ENCODE peak calls at places on chromosomes 11 and 22, in seven cellular contexts. One of them, this sample, is unnamed.
A peak's percentile ranks its signal among the peaks of the same experiment; 100 is the strongest.

GRCh38 chr11:7278314-7278917 is 26.7 kb downstream of the SYT9 start:
- DNase-seq in hepatocyte: peak; percentile 52
- DNase-seq in body of pancreas: peak; percentile 22
- DNase-seq in neural progenitor cell: peak; percentile 65
- DNase-seq in IMR-90: peak; percentile 34
- DNase-seq in foreskin keratinocyte: peak; percentile 30
- DNase-seq in astrocyte of the spinal cord: peak; percentile 29
- DNase-seq in this sample: peak; percentile 30

GRCh38 chr11:123973816-123974215 is 3.8 kb downstream of the OR10S1 start:
- DNase-seq in hepatocyte: no peak
- DNase-seq in body of pancreas: no peak
- DNase-seq in neural progenitor cell: no peak
- DNase-seq in IMR-90: peak; percentile 4
- DNase-seq in foreskin keratinocyte: peak; percentile 96
- DNase-seq in astrocyte of the spinal cord: peak; percentile 79
- DNase-seq in this sample: no peak

GRCh38 chr11:128299132-128299726 is 288.1 kb downstream of the ETS1 start:
- DNase-seq in hepatocyte: peak; percentile 27
- DNase-seq in body of pancreas: no peak
- DNase-seq in neural progenitor cell: no peak
- DNase-seq in IMR-90: peak; percentile 80
- DNase-seq in foreskin keratinocyte: no peak
- DNase-seq in astrocyte of the spinal cord: peak; percentile 58
- DNase-seq in this sample: peak; percentile 13

GRCh38 chr11:3169952-3170755 is 5.0 kb upstream of the OSBPL5 start:
- DNase-seq in hepatocyte: no peak
- DNase-seq in body of pancreas: peak; percentile 48
- DNase-seq in neural progenitor cell: no peak
- DNase-seq in IMR-90: peak; percentile 61
- DNase-seq in foreskin keratinocyte: peak; percentile 18
- DNase-seq in astrocyte of the spinal cord: no peak
- DNase-seq in this sample: no peak

GRCh38 chr11:1157341-1157644 is 460 bp upstream of the MUC5AC start:
- DNase-seq in hepatocyte: no peak
- DNase-seq in body of pancreas: no peak
- DNase-seq in neural progenitor cell: no peak
- DNase-seq in IMR-90: no peak
- DNase-seq in foreskin keratinocyte: no peak
- DNase-seq in astrocyte of the spinal cord: no peak
- DNase-seq in this sample: no peak

GRCh38 chr22:43313497-43314474 is 29.4 kb downstream of the SCUBE1 start:
- DNase-seq in hepatocyte: no peak
- DNase-seq in body of pancreas: no peak
- DNase-seq in neural progenitor cell: peak; percentile 28
- DNase-seq in IMR-90: no peak
- DNase-seq in foreskin keratinocyte: no peak
- DNase-seq in astrocyte of the spinal cord: peak; percentile 10
- DNase-seq in this sample: no peak

GRCh38 chr11:64523456-64524187 is 67.4 kb upstream of the SLC22A12 start:
- DNase-seq in hepatocyte: no peak
- DNase-seq in body of pancreas: no peak
- DNase-seq in neural progenitor cell: no peak
- DNase-seq in IMR-90: no peak
- DNase-seq in foreskin keratinocyte: no peak
- DNase-seq in astrocyte of the spinal cord: no peak
- DNase-seq in this sample: no peak

GRCh38 chr11:90895850-90896249 is 673.0 kb upstream of the CHORDC1 start:
- DNase-seq in hepatocyte: no peak
- DNase-seq in body of pancreas: no peak
- DNase-seq in neural progenitor cell: no peak
- DNase-seq in IMR-90: no peak
- DNase-seq in foreskin keratinocyte: no peak
- DNase-seq in astrocyte of the spinal cord: no peak
- DNase-seq in this sample: no peak

GRCh38 chr11:8097926-8098325 is 16.9 kb downstream of the TUB start:
- DNase-seq in hepatocyte: no peak
- DNase-seq in body of pancreas: no peak
- DNase-seq in neural progenitor cell: no peak
- DNase-seq in IMR-90: no peak
- DNase-seq in foreskin keratinocyte: no peak
- DNase-seq in astrocyte of the spinal cord: no peak
- DNase-seq in this sample: no peak

GRCh38 chr11:78620159-78620558 is 45.5 kb upstream of the NARS2 start:
- DNase-seq in hepatocyte: no peak
- DNase-seq in body of pancreas: no peak
- DNase-seq in neural progenitor cell: no peak
- DNase-seq in IMR-90: no peak
- DNase-seq in foreskin keratinocyte: no peak
- DNase-seq in astrocyte of the spinal cord: no peak
- DNase-seq in this sample: no peak

GRCh38 chr11:61507962-61508824 is at the start of gene LRRC10B:
- DNase-seq in hepatocyte: peak; percentile 79
- DNase-seq in body of pancreas: peak; percentile 40
- DNase-seq in neural progenitor cell: peak; percentile 96
- DNase-seq in IMR-90: no peak
- DNase-seq in foreskin keratinocyte: no peak
- DNase-seq in astrocyte of the spinal cord: no peak
- DNase-seq in this sample: peak; percentile 86

GRCh38 chr11:72202571-72202970 is 10.6 kb downstream of the FOLR1 start:
- DNase-seq in hepatocyte: no peak
- DNase-seq in body of pancreas: no peak
- DNase-seq in neural progenitor cell: no peak
- DNase-seq in IMR-90: no peak
- DNase-seq in foreskin keratinocyte: no peak
- DNase-seq in astrocyte of the spinal cord: no peak
- DNase-seq in this sample: no peak

GRCh38 chr22:19958083-19959042 is 16.7 kb upstream of the TXNRD2 start:
- DNase-seq in hepatocyte: no peak
- DNase-seq in body of pancreas: peak; percentile 19
- DNase-seq in neural progenitor cell: no peak
- DNase-seq in IMR-90: peak; percentile 73
- DNase-seq in foreskin keratinocyte: peak; percentile 28
- DNase-seq in astrocyte of the spinal cord: no peak
- DNase-seq in this sample: no peak

GRCh38 chr11:126339866-126340434 is 15.5 kb upstream of the ST3GAL4 start:
- DNase-seq in hepatocyte: no peak
- DNase-seq in body of pancreas: peak; percentile 34
- DNase-seq in neural progenitor cell: peak; percentile 35
- DNase-seq in IMR-90: peak; percentile 62
- DNase-seq in foreskin keratinocyte: no peak
- DNase-seq in astrocyte of the spinal cord: no peak
- DNase-seq in this sample: peak; percentile 45

GRCh38 chr11:102266111-102266510 is 51.2 kb upstream of the BIRC3 start:
- DNase-seq in hepatocyte: no peak
- DNase-seq in body of pancreas: no peak
- DNase-seq in neural progenitor cell: no peak
- DNase-seq in IMR-90: no peak
- DNase-seq in foreskin keratinocyte: no peak
- DNase-seq in astrocyte of the spinal cord: no peak
- DNase-seq in this sample: no peak

GRCh38 chr11:92329644-92330043 is 105.0 kb downstream of the FAT3 start:
- DNase-seq in hepatocyte: no peak
- DNase-seq in body of pancreas: no peak
- DNase-seq in neural progenitor cell: no peak
- DNase-seq in IMR-90: peak; percentile 38
- DNase-seq in foreskin keratinocyte: peak; percentile 65
- DNase-seq in astrocyte of the spinal cord: peak; percentile 68
- DNase-seq in this sample: no peak

GRCh38 chr11:12380565-12381325 is 3.4 kb downstream of the PARVA start:
- DNase-seq in hepatocyte: no peak
- DNase-seq in body of pancreas: no peak
- DNase-seq in neural progenitor cell: no peak
- DNase-seq in IMR-90: no peak
- DNase-seq in foreskin keratinocyte: peak; percentile 72
- DNase-seq in astrocyte of the spinal cord: no peak
- DNase-seq in this sample: no peak

GRCh38 chr11:66288866-66289547 is at the start of gene YIF1A:
- DNase-seq in hepatocyte: peak; percentile 99
- DNase-seq in body of pancreas: peak; percentile 100
- DNase-seq in neural progenitor cell: peak; percentile 99
- DNase-seq in IMR-90: peak; percentile 100
- DNase-seq in foreskin keratinocyte: peak; percentile 99
- DNase-seq in astrocyte of the spinal cord: peak; percentile 100
- DNase-seq in this sample: peak; percentile 97

GRCh38 chr11:48384670-48385069 is 18.4 kb upstream of the OR4C5 start:
- DNase-seq in hepatocyte: no peak
- DNase-seq in body of pancreas: no peak
- DNase-seq in neural progenitor cell: no peak
- DNase-seq in IMR-90: no peak
- DNase-seq in foreskin keratinocyte: no peak
- DNase-seq in astrocyte of the spinal cord: no peak
- DNase-seq in this sample: no peak

GRCh38 chr11:70079691-70080090 is 1.6 kb downstream of the ANO1 start:
- DNase-seq in hepatocyte: no peak
- DNase-seq in body of pancreas: no peak
- DNase-seq in neural progenitor cell: no peak
- DNase-seq in IMR-90: no peak
- DNase-seq in foreskin keratinocyte: no peak
- DNase-seq in astrocyte of the spinal cord: no peak
- DNase-seq in this sample: no peak

GRCh38 chr11:70650075-70650909 is 252.0 kb downstream of the CTTN start:
- DNase-seq in hepatocyte: peak; percentile 91
- DNase-seq in body of pancreas: peak; percentile 57
- DNase-seq in neural progenitor cell: peak; percentile 94
- DNase-seq in IMR-90: peak; percentile 69
- DNase-seq in foreskin keratinocyte: peak; percentile 34
- DNase-seq in astrocyte of the spinal cord: peak; percentile 68
- DNase-seq in this sample: peak; percentile 93

GRCh38 chr11:35099278-35100018 is 39.5 kb upstream of the CD44 start:
- DNase-seq in hepatocyte: no peak
- DNase-seq in body of pancreas: no peak
- DNase-seq in neural progenitor cell: no peak
- DNase-seq in IMR-90: peak; percentile 69
- DNase-seq in foreskin keratinocyte: peak; percentile 41
- DNase-seq in astrocyte of the spinal cord: peak; percentile 75
- DNase-seq in this sample: no peak

GRCh38 chr11:9120659-9121350 is 29.4 kb upstream of the SCUBE2 start:
- DNase-seq in hepatocyte: no peak
- DNase-seq in body of pancreas: no peak
- DNase-seq in neural progenitor cell: peak; percentile 77
- DNase-seq in IMR-90: no peak
- DNase-seq in foreskin keratinocyte: no peak
- DNase-seq in astrocyte of the spinal cord: no peak
- DNase-seq in this sample: peak; percentile 40

DNA sequence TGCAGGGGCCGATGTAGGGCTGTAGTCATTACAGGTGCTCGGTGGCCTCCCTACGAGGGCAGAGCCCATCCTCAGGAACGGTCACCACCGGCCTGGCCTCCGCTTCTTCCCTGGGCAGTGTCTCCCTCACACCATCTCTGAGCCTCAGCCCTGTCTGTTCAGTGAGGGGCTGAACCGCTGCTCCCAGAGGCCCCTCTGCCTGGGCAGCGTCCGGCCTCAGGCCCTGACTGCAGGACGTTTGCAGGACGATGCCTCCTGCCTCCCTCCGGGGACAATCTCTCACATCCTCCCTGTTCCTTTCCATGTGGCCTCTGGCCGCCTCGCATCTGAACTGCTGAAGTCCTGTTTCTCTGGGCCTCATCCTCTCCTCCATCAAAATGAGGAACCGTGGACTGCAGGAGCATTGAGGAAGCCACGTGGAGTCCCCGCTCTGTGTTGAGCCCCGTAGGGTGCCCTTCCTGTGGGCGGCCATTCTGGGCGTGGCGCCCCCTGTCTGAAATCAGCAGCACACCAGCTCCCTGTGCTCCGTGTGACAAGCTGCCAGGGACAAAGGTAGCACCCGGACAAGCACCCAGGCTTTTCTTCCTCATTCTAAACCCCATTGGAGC is 933.5 kb downstream of the BRD1 start:
- DNase-seq in hepatocyte: no peak
- DNase-seq in body of pancreas: no peak
- DNase-seq in neural progenitor cell: no peak
- DNase-seq in IMR-90: no peak
- DNase-seq in foreskin keratinocyte: no peak
- DNase-seq in astrocyte of the spinal cord: no peak
- DNase-seq in this sample: no peak
- TF ChIP-seq CTCF in hepatocyte: peak; percentile 12
- TF ChIP-seq CTCF in body of pancreas: no peak
- TF ChIP-seq CTCF in neural progenitor cell: peak; percentile 51
- TF ChIP-seq CTCF in IMR-90: no peak
- TF ChIP-seq CTCF in foreskin keratinocyte: no peak
- TF ChIP-seq CTCF in astrocyte of the spinal cord: no peak
- TF ChIP-seq CTCF in this sample: peak; percentile 27

GRCh38 chr11:114610984-114611944 is 15.7 kb upstream of the NXPE4 start:
- DNase-seq in hepatocyte: peak; percentile 5
- DNase-seq in body of pancreas: no peak
- DNase-seq in neural progenitor cell: no peak
- DNase-seq in IMR-90: peak; percentile 5
- DNase-seq in foreskin keratinocyte: no peak
- DNase-seq in astrocyte of the spinal cord: no peak
- DNase-seq in this sample: no peak
- TF ChIP-seq CTCF in hepatocyte: no peak
- TF ChIP-seq CTCF in body of pancreas: no peak
- TF ChIP-seq CTCF in neural progenitor cell: no peak
- TF ChIP-seq CTCF in IMR-90: peak; percentile 10
- TF ChIP-seq CTCF in foreskin keratinocyte: peak; percentile 20
- TF ChIP-seq CTCF in astrocyte of the spinal cord: no peak
- TF ChIP-seq CTCF in this sample: no peak

GRCh38 chr11:133134561-133135173 is 397.6 kb downstream of the OPCML start:
- DNase-seq in hepatocyte: peak; percentile 79
- DNase-seq in body of pancreas: peak; percentile 64
- DNase-seq in neural progenitor cell: peak; percentile 80
- DNase-seq in IMR-90: peak; percentile 4
- DNase-seq in foreskin keratinocyte: no peak
- DNase-seq in astrocyte of the spinal cord: peak; percentile 0
- DNase-seq in this sample: peak; percentile 78
- TF ChIP-seq CTCF in hepatocyte: peak; percentile 82
- TF ChIP-seq CTCF in body of pancreas: peak; percentile 76
- TF ChIP-seq CTCF in neural progenitor cell: peak; percentile 96
- TF ChIP-seq CTCF in IMR-90: peak; percentile 14
- TF ChIP-seq CTCF in foreskin keratinocyte: peak; percentile 62
- TF ChIP-seq CTCF in astrocyte of the spinal cord: peak; percentile 68
- TF ChIP-seq CTCF in this sample: peak; percentile 93

GRCh38 chr22:41952713-41953112 is 763 bp downstream of the SMIM45 start:
- DNase-seq in hepatocyte: no peak
- DNase-seq in body of pancreas: no peak
- DNase-seq in neural progenitor cell: no peak
- DNase-seq in IMR-90: no peak
- DNase-seq in foreskin keratinocyte: no peak
- DNase-seq in astrocyte of the spinal cord: no peak
- DNase-seq in this sample: no peak

GRCh38 chr22:41963453-41964105 is 5.7 kb upstream of the SEPTIN3 start:
- DNase-seq in hepatocyte: no peak
- DNase-seq in body of pancreas: no peak
- DNase-seq in neural progenitor cell: peak; percentile 65
- DNase-seq in IMR-90: peak; percentile 43
- DNase-seq in foreskin keratinocyte: no peak
- DNase-seq in astrocyte of the spinal cord: peak; percentile 46
- DNase-seq in this sample: no peak

DNA sequence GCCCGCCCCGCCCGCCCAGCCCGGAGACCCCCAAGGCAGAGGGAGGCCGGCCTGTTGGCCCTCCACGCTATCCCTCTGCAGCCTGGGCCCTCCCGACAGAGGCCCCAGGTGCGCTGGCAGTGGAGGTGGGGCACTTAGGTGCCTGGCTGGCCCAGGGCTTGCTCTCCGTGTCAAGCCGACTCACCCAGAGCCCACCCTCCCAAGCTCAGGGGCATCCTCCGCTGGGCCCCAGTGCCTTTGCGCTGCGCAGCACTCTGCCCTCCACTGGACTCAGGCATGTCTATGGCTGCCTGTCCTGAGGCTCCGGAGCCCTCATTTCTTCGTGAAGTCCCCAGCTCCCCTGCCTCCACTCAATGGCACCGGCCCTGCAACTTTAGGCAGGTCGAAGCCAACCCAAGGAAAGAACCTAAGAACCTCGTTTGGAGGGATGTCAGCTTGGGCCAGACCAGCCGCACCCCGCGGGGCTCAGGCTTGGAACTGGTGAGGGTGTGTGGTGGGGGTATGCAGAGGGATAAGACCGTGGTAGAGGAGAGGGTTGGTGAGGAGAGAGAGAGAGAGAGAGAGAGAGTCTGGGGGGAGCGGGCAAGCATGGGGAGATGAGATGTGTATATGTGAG is 6.1 kb downstream of the SMIM45 start:
- DNase-seq in hepatocyte: no peak
- DNase-seq in body of pancreas: no peak
- DNase-seq in neural progenitor cell: no peak
- DNase-seq in IMR-90: no peak
- DNase-seq in foreskin keratinocyte: no peak
- DNase-seq in astrocyte of the spinal cord: no peak
- DNase-seq in this sample: no peak
- TF ChIP-seq CTCF in hepatocyte: no peak
- TF ChIP-seq CTCF in body of pancreas: no peak
- TF ChIP-seq CTCF in neural progenitor cell: no peak
- TF ChIP-seq CTCF in IMR-90: no peak
- TF ChIP-seq CTCF in foreskin keratinocyte: no peak
- TF ChIP-seq CTCF in astrocyte of the spinal cord: no peak
- TF ChIP-seq CTCF in this sample: peak; percentile 11

This sample was measured in nephron progenitor cell.